ENCODE peak calls at places on chromosomes 7 and 10, in nine cellular contexts. One of them, this sample, is unnamed.
A peak's percentile ranks its signal among the peaks of the same experiment; 100 is the strongest.

GRCh38 chr10:86061301-86061873 is 305.2 kb downstream of the GRID1 start:
- DNase-seq in cardiac muscle cell: no peak
- DNase-seq in cardiac fibroblast: no peak
- DNase-seq in HCT116: no peak
- DNase-seq in lower lobe of right lung: no peak
- DNase-seq in foreskin fibroblast: no peak
- DNase-seq in mucosa of descending colon: no peak
- DNase-seq in ovary: no peak
- DNase-seq in transverse colon: no peak
- DNase-seq in this sample: no peak

GRCh38 chr7:27160147-27160545 is 3.7 kb upstream of the HOXA7 start:
- DNase-seq in cardiac muscle cell: no peak
- DNase-seq in cardiac fibroblast: no peak
- DNase-seq in HCT116: no peak
- DNase-seq in lower lobe of right lung: no peak
- DNase-seq in foreskin fibroblast: no peak
- DNase-seq in mucosa of descending colon: peak; percentile 61
- DNase-seq in ovary: no peak
- DNase-seq in transverse colon: peak; percentile 37
- DNase-seq in this sample: no peak

GRCh38 chr7:20064974-20065862 is 152.0 kb downstream of the MACC1 start:
- DNase-seq in cardiac muscle cell: peak; percentile 68
- DNase-seq in cardiac fibroblast: peak; percentile 70
- DNase-seq in HCT116: peak; percentile 18
- DNase-seq in lower lobe of right lung: no peak
- DNase-seq in foreskin fibroblast: peak; percentile 19
- DNase-seq in mucosa of descending colon: peak; percentile 36
- DNase-seq in ovary: no peak
- DNase-seq in transverse colon: no peak
- DNase-seq in this sample: no peak

GRCh38 chr7:135959655-135960363 is 17.4 kb downstream of the MTPN start:
- DNase-seq in cardiac muscle cell: peak; percentile 52
- DNase-seq in cardiac fibroblast: peak; percentile 29
- DNase-seq in HCT116: no peak
- DNase-seq in lower lobe of right lung: no peak
- DNase-seq in foreskin fibroblast: no peak
- DNase-seq in mucosa of descending colon: no peak
- DNase-seq in ovary: no peak
- DNase-seq in transverse colon: no peak
- DNase-seq in this sample: no peak

GRCh38 chr7:2886900-2887299 is 42.8 kb upstream of the GNA12 start:
- DNase-seq in cardiac muscle cell: peak; percentile 90
- DNase-seq in cardiac fibroblast: peak; percentile 89
- DNase-seq in HCT116: peak; percentile 73
- DNase-seq in lower lobe of right lung: no peak
- DNase-seq in foreskin fibroblast: peak; percentile 67
- DNase-seq in mucosa of descending colon: no peak
- DNase-seq in ovary: peak; percentile 63
- DNase-seq in transverse colon: peak; percentile 45
- DNase-seq in this sample: peak; percentile 61

GRCh38 chr7:19305698-19306097 is 160.5 kb upstream of the FERD3L start:
- DNase-seq in cardiac muscle cell: no peak
- DNase-seq in cardiac fibroblast: no peak
- DNase-seq in HCT116: no peak
- DNase-seq in lower lobe of right lung: no peak
- DNase-seq in foreskin fibroblast: no peak
- DNase-seq in mucosa of descending colon: no peak
- DNase-seq in ovary: no peak
- DNase-seq in transverse colon: no peak
- DNase-seq in this sample: no peak

GRCh38 chr7:84677386-84677785 is 482.8 kb upstream of the SEMA3A start:
- DNase-seq in cardiac muscle cell: peak; percentile 44
- DNase-seq in cardiac fibroblast: peak; percentile 59
- DNase-seq in HCT116: no peak
- DNase-seq in lower lobe of right lung: no peak
- DNase-seq in foreskin fibroblast: no peak
- DNase-seq in mucosa of descending colon: no peak
- DNase-seq in ovary: no peak
- DNase-seq in transverse colon: no peak
- DNase-seq in this sample: peak; percentile 86

GRCh38 chr10:78194050-78194449 is 160.4 kb downstream of the RPS24 start:
- DNase-seq in cardiac muscle cell: no peak
- DNase-seq in cardiac fibroblast: no peak
- DNase-seq in HCT116: no peak
- DNase-seq in lower lobe of right lung: no peak
- DNase-seq in foreskin fibroblast: no peak
- DNase-seq in mucosa of descending colon: no peak
- DNase-seq in ovary: no peak
- DNase-seq in transverse colon: no peak
- DNase-seq in this sample: no peak

GRCh38 chr7:123692471-123692877 is 36.8 kb downstream of the LMOD2 start:
- DNase-seq in cardiac muscle cell: no peak
- DNase-seq in cardiac fibroblast: no peak
- DNase-seq in HCT116: no peak
- DNase-seq in lower lobe of right lung: no peak
- DNase-seq in foreskin fibroblast: no peak
- DNase-seq in mucosa of descending colon: no peak
- DNase-seq in ovary: no peak
- DNase-seq in transverse colon: no peak
- DNase-seq in this sample: no peak

GRCh38 chr10:76397210-76397881 is 965.9 kb downstream of the LRMDA start:
- DNase-seq in cardiac muscle cell: no peak
- DNase-seq in cardiac fibroblast: no peak
- DNase-seq in HCT116: no peak
- DNase-seq in lower lobe of right lung: no peak
- DNase-seq in foreskin fibroblast: peak; percentile 76
- DNase-seq in mucosa of descending colon: no peak
- DNase-seq in ovary: no peak
- DNase-seq in transverse colon: no peak
- DNase-seq in this sample: no peak

GRCh38 chr10:113854757-113855626 is 531 bp downstream of the NHLRC2 start:
- DNase-seq in cardiac muscle cell: peak; percentile 62
- DNase-seq in cardiac fibroblast: peak; percentile 54
- DNase-seq in HCT116: peak; percentile 31
- DNase-seq in lower lobe of right lung: peak; percentile 65
- DNase-seq in foreskin fibroblast: peak; percentile 24
- DNase-seq in mucosa of descending colon: peak; percentile 74
- DNase-seq in ovary: peak; percentile 51
- DNase-seq in transverse colon: peak; percentile 52
- DNase-seq in this sample: peak; percentile 15

GRCh38 chr7:1433128-1433920 is 25.9 kb downstream of the MICALL2 start:
- DNase-seq in cardiac muscle cell: no peak
- DNase-seq in cardiac fibroblast: no peak
- DNase-seq in HCT116: no peak
- DNase-seq in lower lobe of right lung: no peak
- DNase-seq in foreskin fibroblast: no peak
- DNase-seq in mucosa of descending colon: no peak
- DNase-seq in ovary: no peak
- DNase-seq in transverse colon: no peak
- DNase-seq in this sample: no peak

DNA sequence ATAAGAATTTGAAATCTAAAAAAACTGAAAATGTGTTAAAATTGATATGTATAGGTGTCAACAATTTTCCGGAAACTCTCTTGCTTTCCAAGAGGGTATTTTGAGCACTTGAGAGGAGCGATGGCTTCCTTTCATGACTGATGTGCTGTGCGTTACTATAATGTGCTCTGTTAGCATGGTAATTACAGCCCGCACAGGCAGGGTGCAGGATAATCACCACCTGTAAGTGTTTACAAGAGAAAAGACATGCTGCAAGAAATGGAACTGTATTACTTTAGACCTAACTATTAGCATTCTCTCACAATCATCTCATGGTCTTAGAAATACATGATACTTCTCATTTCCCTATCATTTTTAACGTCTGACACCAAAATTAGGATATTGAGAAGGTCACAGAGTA is 92.4 kb upstream of the ADARB2 start:
- DNase-seq in cardiac muscle cell: no peak
- DNase-seq in cardiac fibroblast: no peak
- DNase-seq in HCT116: no peak
- DNase-seq in lower lobe of right lung: no peak
- DNase-seq in foreskin fibroblast: no peak
- DNase-seq in mucosa of descending colon: no peak
- DNase-seq in ovary: no peak
- DNase-seq in transverse colon: no peak
- DNase-seq in this sample: no peak
- H3K4me3 ChIP-seq in cardiac muscle cell: no peak overlapping the region
- H3K4me3 ChIP-seq in cardiac fibroblast: no peak overlapping the region
- H3K4me3 ChIP-seq in HCT116: no peak overlapping the region
- H3K4me3 ChIP-seq in lower lobe of right lung: no peak overlapping the region
- H3K4me3 ChIP-seq in foreskin fibroblast: no peak overlapping the region
- H3K4me3 ChIP-seq in mucosa of descending colon: no peak overlapping the region
- H3K4me3 ChIP-seq in ovary: no peak overlapping the region
- H3K4me3 ChIP-seq in transverse colon: no peak overlapping the region
- H3K4me3 ChIP-seq in this sample: no peak overlapping the region

DNA sequence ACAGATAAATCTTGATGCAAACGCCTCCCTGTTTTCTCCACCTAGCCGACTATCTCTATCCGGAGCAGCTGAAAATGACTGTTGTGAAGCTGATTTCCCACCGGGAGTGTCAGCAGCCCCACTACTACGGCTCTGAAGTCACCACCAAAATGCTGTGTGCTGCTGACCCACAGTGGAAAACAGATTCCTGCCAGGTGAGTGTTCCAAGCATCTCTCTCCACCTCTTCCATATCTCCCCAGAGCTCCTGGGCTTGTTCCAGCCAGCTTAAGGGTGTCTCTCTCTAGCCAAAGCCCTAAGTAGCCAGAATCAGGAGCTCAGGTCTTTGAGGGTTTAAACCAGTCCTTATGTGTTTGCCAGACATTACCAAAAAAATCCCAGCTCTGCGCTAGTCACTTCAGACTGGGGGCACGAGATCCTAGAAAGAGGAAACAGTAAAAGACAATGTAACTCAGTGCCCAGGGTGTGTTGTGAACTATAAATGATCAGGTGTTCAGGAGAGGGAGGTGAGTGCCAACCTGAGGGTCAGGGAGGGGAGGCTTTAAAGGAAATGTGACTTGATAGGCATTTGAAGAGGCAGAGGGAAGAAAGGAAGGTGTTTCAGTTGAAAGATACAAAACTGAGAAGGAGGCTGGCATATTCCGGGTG is 4.4 kb downstream of the PLAU start:
- DNase-seq in cardiac muscle cell: no peak
- DNase-seq in cardiac fibroblast: no peak
- DNase-seq in HCT116: no peak
- DNase-seq in lower lobe of right lung: no peak
- DNase-seq in foreskin fibroblast: no peak
- DNase-seq in mucosa of descending colon: no peak
- DNase-seq in ovary: no peak
- DNase-seq in transverse colon: no peak
- DNase-seq in this sample: peak; percentile 36
- H3K4me3 ChIP-seq in cardiac muscle cell: no peak overlapping the region
- H3K4me3 ChIP-seq in cardiac fibroblast: no peak overlapping the region
- H3K4me3 ChIP-seq in HCT116: no peak overlapping the region
- H3K4me3 ChIP-seq in lower lobe of right lung: no peak overlapping the region
- H3K4me3 ChIP-seq in foreskin fibroblast: no peak overlapping the region
- H3K4me3 ChIP-seq in mucosa of descending colon: no peak overlapping the region
- H3K4me3 ChIP-seq in ovary: no peak overlapping the region
- H3K4me3 ChIP-seq in transverse colon: no peak overlapping the region
- H3K4me3 ChIP-seq in this sample: no peak overlapping the region

GRCh38 chr7:39554583-39555140 is 11.5 kb upstream of the YAE1 start:
- DNase-seq in cardiac muscle cell: peak; percentile 16
- DNase-seq in cardiac fibroblast: peak; percentile 20
- DNase-seq in HCT116: no peak
- DNase-seq in lower lobe of right lung: no peak
- DNase-seq in foreskin fibroblast: peak; percentile 45
- DNase-seq in mucosa of descending colon: no peak
- DNase-seq in ovary: no peak
- DNase-seq in transverse colon: no peak
- DNase-seq in this sample: no peak
- H3K4me3 ChIP-seq in cardiac muscle cell: no peak overlapping the region
- H3K4me3 ChIP-seq in cardiac fibroblast: no peak overlapping the region
- H3K4me3 ChIP-seq in HCT116: no peak overlapping the region
- H3K4me3 ChIP-seq in lower lobe of right lung: no peak overlapping the region
- H3K4me3 ChIP-seq in foreskin fibroblast: no peak overlapping the region
- H3K4me3 ChIP-seq in mucosa of descending colon: no peak overlapping the region
- H3K4me3 ChIP-seq in ovary: no peak overlapping the region
- H3K4me3 ChIP-seq in transverse colon: no peak overlapping the region
- H3K4me3 ChIP-seq in this sample: no peak overlapping the region

GRCh38 chr7:157011333-157012112 is 1.1 kb upstream of the MNX1 start:
- DNase-seq in cardiac muscle cell: no peak
- DNase-seq in cardiac fibroblast: no peak
- DNase-seq in HCT116: no peak
- DNase-seq in lower lobe of right lung: no peak
- DNase-seq in foreskin fibroblast: no peak
- DNase-seq in mucosa of descending colon: no peak
- DNase-seq in ovary: no peak
- DNase-seq in transverse colon: no peak
- DNase-seq in this sample: no peak

GRCh38 chr7:157012113-157012547 is 1.7 kb upstream of the MNX1 start:
- DNase-seq in cardiac muscle cell: no peak
- DNase-seq in cardiac fibroblast: no peak
- DNase-seq in HCT116: no peak
- DNase-seq in lower lobe of right lung: no peak
- DNase-seq in foreskin fibroblast: no peak
- DNase-seq in mucosa of descending colon: no peak
- DNase-seq in ovary: no peak
- DNase-seq in transverse colon: no peak
- DNase-seq in this sample: no peak

GRCh38 chr7:157009170-157009777 is 1.2 kb downstream of the MNX1 start:
- DNase-seq in cardiac muscle cell: no peak
- DNase-seq in cardiac fibroblast: no peak
- DNase-seq in HCT116: no peak
- DNase-seq in lower lobe of right lung: no peak
- DNase-seq in foreskin fibroblast: no peak
- DNase-seq in mucosa of descending colon: peak; percentile 71
- DNase-seq in ovary: no peak
- DNase-seq in transverse colon: peak; percentile 67
- DNase-seq in this sample: no peak

GRCh38 chr7:157009778-157010587 is 480 bp downstream of the MNX1 start:
- DNase-seq in cardiac muscle cell: no peak
- DNase-seq in cardiac fibroblast: no peak
- DNase-seq in HCT116: no peak
- DNase-seq in lower lobe of right lung: no peak
- DNase-seq in foreskin fibroblast: no peak
- DNase-seq in mucosa of descending colon: no peak
- DNase-seq in ovary: no peak
- DNase-seq in transverse colon: no peak
- DNase-seq in this sample: no peak

DNA sequence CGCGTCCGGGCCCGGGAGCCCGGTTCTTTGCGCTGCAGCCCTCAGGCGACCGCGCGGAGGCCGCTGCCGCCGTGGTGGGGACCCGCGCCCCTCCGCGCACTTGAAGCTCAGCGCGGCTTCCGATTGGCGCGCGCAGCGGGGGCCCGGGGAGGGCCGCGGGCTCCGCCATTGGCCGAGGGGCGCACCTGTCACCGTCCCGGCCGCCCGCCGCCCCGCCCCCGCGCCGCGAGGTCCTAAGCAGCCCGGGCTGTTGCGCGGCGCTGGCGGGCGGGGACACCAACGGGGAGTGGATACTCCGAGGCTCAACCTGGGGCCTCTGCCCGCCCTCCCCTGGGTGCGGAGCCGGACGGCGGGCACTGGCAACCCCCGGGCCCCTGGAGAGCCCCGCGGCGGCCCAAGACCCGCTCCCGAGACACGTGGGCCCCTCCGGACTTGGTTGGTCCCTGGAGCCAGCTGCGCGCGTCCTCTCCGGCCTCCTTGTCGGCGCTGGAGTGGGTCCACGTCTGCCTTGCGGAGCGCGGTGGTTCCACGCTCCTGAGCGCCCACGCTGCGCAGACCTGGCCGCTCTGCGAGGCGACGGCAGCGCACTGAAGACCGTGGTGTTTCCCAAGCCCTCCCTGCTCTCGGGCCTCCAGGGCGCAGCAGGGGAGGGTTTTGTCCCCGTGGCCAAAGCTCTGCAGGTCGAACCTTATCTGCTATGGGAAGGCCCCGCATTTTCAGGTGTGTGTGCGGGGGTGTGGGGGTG is at the start of gene MNX1:
- DNase-seq in cardiac muscle cell: no peak
- DNase-seq in cardiac fibroblast: peak; percentile 10
- DNase-seq in HCT116: peak; percentile 54
- DNase-seq in lower lobe of right lung: peak; percentile 88
- DNase-seq in foreskin fibroblast: no peak
- DNase-seq in mucosa of descending colon: peak; percentile 90
- DNase-seq in ovary: no peak
- DNase-seq in transverse colon: peak; percentile 89
- DNase-seq in this sample: peak; percentile 13
- H3K4me3 ChIP-seq in cardiac muscle cell: peak within 1 kb of the TSS; percentile 48
- H3K4me3 ChIP-seq in cardiac fibroblast: no peak within 1 kb of the TSS
- H3K4me3 ChIP-seq in HCT116: peak within 1 kb of the TSS; percentile 92
- H3K4me3 ChIP-seq in lower lobe of right lung: peak within 1 kb of the TSS; percentile 63
- H3K4me3 ChIP-seq in foreskin fibroblast: no peak within 1 kb of the TSS
- H3K4me3 ChIP-seq in mucosa of descending colon: peak within 1 kb of the TSS; percentile 42
- H3K4me3 ChIP-seq in ovary: peak within 1 kb of the TSS; percentile 22
- H3K4me3 ChIP-seq in transverse colon: peak within 1 kb of the TSS; percentile 66
- H3K4me3 ChIP-seq in this sample: peak within 1 kb of the TSS; percentile 49